ENCODE peak calls at places on chromosomes 11 and 22, in four cellular contexts. U, T, E and C are unnamed samples.

GRCh38 chr22:31399211-31400022 is at the start of gene DRG1:
- DNase-seq in T (peak; percentile 99), E (peak; percentile 95), U (peak; percentile 90), C (peak; percentile 96)

GRCh38 chr11:87176044-87176443 is 138.3 kb downstream of the TMEM135 start:
- DNase-seq in T (no peak), U (no peak), E (no peak), C (no peak)

GRCh38 chr11:6988506-6988905 is 31.6 kb downstream of the ZNF214 start:
- DNase-seq in T (no peak), E (no peak), U (no peak), C (no peak)

GRCh38 chr11:952406-953385 is 27.0 kb downstream of the AP2A2 start:
- DNase-seq in E (no peak), U (peak; percentile 99), T (no peak), C (no peak)

GRCh38 chr11:95147364-95147905 is 57.8 kb downstream of the ENDOD1 start:
- DNase-seq in T (peak; percentile 85), U (peak; percentile 14), E (peak; percentile 83), C (no peak)

GRCh38 chr22:39597236-39597869 is 26.8 kb downstream of the CACNA1I start:
- DNase-seq in E (no peak), T (no peak), U (no peak), C (no peak)

GRCh38 chr11:93478841-93479240 is 64.3 kb downstream of the SMCO4 start:
- DNase-seq in U (no peak), E (no peak), T (no peak), C (no peak)

GRCh38 chr22:38824587-38824986 is 19.2 kb downstream of the NPTXR start:
- DNase-seq in T (no peak), U (peak; percentile 73), E (peak; percentile 72), C (peak; percentile 89)

GRCh38 chr11:46248270-46249102 is 29.0 kb upstream of the CREB3L1 start:
- DNase-seq in T (no peak), U (peak; percentile 33), E (peak; percentile 71), C (no peak)

DNA sequence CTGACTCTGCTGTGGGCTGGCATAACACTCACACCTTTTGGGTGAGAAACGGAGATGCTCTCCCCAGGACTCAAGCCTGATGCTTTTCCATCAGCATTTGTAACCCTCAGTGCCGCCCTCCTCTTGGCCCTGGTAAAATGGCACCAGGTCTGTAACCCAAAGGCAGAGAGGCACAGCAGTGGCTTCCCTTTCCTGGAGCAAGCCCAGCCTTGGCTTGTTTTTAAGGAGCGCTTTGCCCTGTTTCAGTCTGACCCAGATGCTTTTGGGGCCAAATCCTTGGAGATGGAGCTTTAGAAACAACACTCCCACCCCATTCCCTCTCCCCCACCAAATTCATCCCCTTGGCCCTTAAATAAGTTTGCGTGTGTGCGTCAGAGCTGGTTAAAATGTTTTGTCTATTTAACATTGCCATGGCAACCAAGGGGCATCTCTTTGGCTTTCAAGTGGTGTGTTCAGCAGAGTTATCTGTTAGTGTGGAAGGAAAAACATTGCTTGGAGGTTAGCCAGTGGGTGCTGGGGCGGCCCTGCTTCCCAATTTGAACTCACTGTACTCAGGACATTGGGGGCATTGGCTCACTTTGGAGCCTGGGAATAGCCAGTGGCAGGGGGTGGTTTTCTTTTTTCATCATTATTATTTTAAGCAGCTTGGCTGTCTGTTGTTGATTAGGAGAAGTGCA is 134.2 kb downstream of the NAV2 start:
- DNase-seq in T (no peak), U (no peak), E (no peak), C (no peak)
- TF ChIP-seq FOXJ3 in T (no peak), U (no peak), E (no peak), C (no peak)

GRCh38 chr11:85595285-85595884 is 31.8 kb downstream of the DLG2 start:
- DNase-seq in U (peak; percentile 38), E (peak; percentile 34), T (peak; percentile 32), C (no peak)
- TF ChIP-seq FOXJ3 in U (no peak), E (no peak), T (no peak), C (no peak)

GRCh38 chr22:28620244-28620922 is 59.3 kb downstream of the TTC28 start:
- DNase-seq in U (no peak), E (no peak), T (no peak), C (no peak)
- TF ChIP-seq FOXJ3 in U (no peak), E (no peak), T (no peak), C (no peak)

GRCh38 chr22:47563406-47564157 is 801.1 kb downstream of the TBC1D22A start:
- DNase-seq in E (no peak), T (no peak), U (no peak), C (no peak)
- TF ChIP-seq FOXJ3 in E (no peak), T (no peak), U (no peak), C (no peak)

GRCh38 chr22:22463855-22464540 is 44.5 kb downstream of the ZNF280B start:
- DNase-seq in E (peak; percentile 99), U (peak; percentile 62), T (peak; percentile 67), C (peak; percentile 66)
- TF ChIP-seq FOXJ3 in E (no peak), U (no peak), T (no peak), C (no peak)